ENCODE peak calls at places on chromosomes 1 and 21, in four cellular contexts. D is fibroblast of mammary gland, X is GM12864, Q is epithelial cell of esophagus. A is an unnamed sample.

GRCh38 chr1:115677172-115677542 is 35.4 kb downstream of the VANGL1 start:
- DNase-seq in X (no peak), Q (no peak), D (no peak), A (no peak)

GRCh38 chr1:156709743-156710489 is 4.5 kb upstream of the CRABP2 start:
- DNase-seq in X (no peak), Q (peak), D (peak), A (no peak)

GRCh38 chr1:85137660-85138059 is 63.2 kb downstream of the SYDE2 start:
- DNase-seq in X (no peak), Q (peak), D (no peak), A (no peak)

GRCh38 chr1:23578997-23579363 is 19.7 kb upstream of the ID3 start:
- DNase-seq in X (no peak), Q (no peak), D (no peak), A (no peak)

GRCh38 chr1:63635681-63636080 is 42.5 kb downstream of the PGM1 start:
- DNase-seq in D (peak), Q (no peak), X (no peak), A (no peak)

GRCh38 chr1:224637510-224637909 is 21.4 kb downstream of the CNIH3 start:
- DNase-seq in Q (peak), D (peak), X (no peak), A (no peak)

GRCh38 chr21:42533963-42534355 is 20.3 kb downstream of the SLC37A1 start:
- DNase-seq in D (no peak), X (no peak), Q (no peak), A (no peak)

GRCh38 chr21:31941694-31942093 is 68.9 kb downstream of the HUNK start:
- DNase-seq in X (no peak), Q (no peak), D (no peak), A (no peak)

GRCh38 chr1:180854001-180854400 is 58.7 kb upstream of the KIAA1614 start:
- DNase-seq in Q (no peak), D (no peak), X (no peak), A (no peak)

GRCh38 chr1:200968469-200969410 is 54.8 kb downstream of the KIF21B start:
- DNase-seq in X (no peak), D (no peak), Q (no peak), A (no peak)

GRCh38 chr1:14655386-14655785 is 56.9 kb downstream of the KAZN start:
- DNase-seq in Q (no peak), X (no peak), D (no peak), A (no peak)

GRCh38 chr1:198167436-198167934 is 10.7 kb downstream of the NEK7 start:
- DNase-seq in X (no peak), D (peak), Q (peak), A (peak)

GRCh38 chr1:99004270-99005141 is at the start of gene PLPPR5:
- DNase-seq in Q (peak), X (no peak), D (peak), A (peak)

GRCh38 chr1:3139871-3140837 is 71.2 kb downstream of the PRDM16 start:
- DNase-seq in X (no peak), D (no peak), Q (no peak), A (no peak)

GRCh38 chr1:115142616-115143015 is 53.3 kb upstream of the TSPAN2 start:
- DNase-seq in X (no peak), D (peak), Q (peak), A (no peak)

GRCh38 chr1:165228676-165229075 is 127.8 kb downstream of the LMX1A start:
- DNase-seq in Q (peak), X (no peak), D (no peak), A (no peak)

GRCh38 chr1:17170571-17170970 is 34.4 kb upstream of the PADI1 start:
- DNase-seq in D (peak), Q (no peak), X (no peak), A (no peak)

GRCh38 chr1:111192643-111193519 is 7.6 kb downstream of the DENND2D start:
- DNase-seq in Q (peak), D (no peak), X (no peak), A (no peak)

GRCh38 chr1:24929091-24929875 is 793 bp downstream of the RUNX3 start:
- DNase-seq in X (no peak), D (no peak), Q (peak), A (no peak)

GRCh38 chr21:17805966-17806365 is 13.2 kb downstream of the C21orf91 start:
- DNase-seq in Q (no peak), X (no peak), D (no peak), A (no peak)

GRCh38 chr1:182620924-182621585 is 16.9 kb upstream of the RGS16 start:
- DNase-seq in X (no peak), D (no peak), Q (no peak), A (no peak)

GRCh38 chr21:20086508-20086907 is 911.7 kb upstream of the NCAM2 start:
- DNase-seq in D (no peak), Q (no peak), X (no peak), A (no peak)

GRCh38 chr1:17419626-17420328 is 19.7 kb downstream of the RCC2 start:
- DNase-seq in X (no peak), D (peak), Q (peak), A (peak)

GRCh38 chr21:29018540-29018939 is 609 bp downstream of the RWDD2B start:
- DNase-seq in X (no peak), D (peak), Q (peak), A (no peak)

GRCh38 chr1:7218210-7218832 is 433.1 kb downstream of the CAMTA1 start:
- DNase-seq in D (peak), Q (peak), X (no peak), A (peak)

GRCh38 chr1:41591891-41592290 is 107.4 kb upstream of the EDN2 start:
- DNase-seq in X (no peak), D (no peak), Q (no peak), A (no peak)
- TF ChIP-seq CTCF in X (no peak), D (no peak), Q (no peak), A (no peak)

GRCh38 chr1:206634365-206635079 is 814 bp upstream of the DYRK3 start:
- DNase-seq in D (peak), X (no peak), Q (peak), A (peak)

GRCh38 chr1:206635983-206636354 is 633 bp downstream of the DYRK3 start:
- DNase-seq in X (no peak), D (peak), Q (no peak), A (no peak)

GRCh38 chr1:206637605-206638004 is 2.3 kb downstream of the DYRK3 start:
- DNase-seq in Q (no peak), D (no peak), X (no peak), A (no peak)

GRCh38 chr1:206633708-206634121 is 1.6 kb upstream of the DYRK3 start:
- DNase-seq in X (no peak), D (peak), Q (peak), A (no peak)

GRCh38 chr1:206635080-206635982 is at the start of gene DYRK3:
- DNase-seq in D (peak), X (peak), Q (peak), A (peak)
- TF ChIP-seq CTCF in D (no peak), X (peak), Q (no peak), A (no peak)

GRCh38 chr1:216830836-216831235 is 107.6 kb upstream of the ESRRG start:
- DNase-seq in X (no peak), D (no peak), Q (no peak), A (no peak)
- TF ChIP-seq CTCF in X (no peak), D (no peak), Q (peak), A (no peak)

GRCh38 chr1:6163973-6164617 is 16.0 kb downstream of the CHD5 start:
- DNase-seq in Q (no peak), D (no peak), X (no peak), A (no peak)
- TF ChIP-seq CTCF in Q (no peak), D (no peak), X (no peak), A (no peak)